ENCODE peak calls at places on chromosomes 3 and 15, in five cellular contexts. Y is IMR-90; X is CD8-positive, alpha-beta T cell; K is Peyer's patch; N is tibial artery. M is an unnamed sample.

GRCh38 chr3:153090973-153091372 is 71.1 kb upstream of the RAP2B start:
- DNase-seq in K (no peak), N (no peak), Y (no peak), X (no peak), M (no peak)

GRCh38 chr3:171491412-171491811 is 31.2 kb upstream of the TNIK start:
- DNase-seq in K (no peak), Y (peak), N (no peak), X (no peak), M (no peak)

GRCh38 chr3:81744366-81744765 is 17.1 kb downstream of the GBE1 start:
- DNase-seq in X (no peak), N (no peak), Y (peak), K (no peak), M (no peak)

GRCh38 chr15:31254431-31255175 is 72.0 kb upstream of the KLF13 start:
- DNase-seq in X (no peak), N (peak), Y (peak), K (no peak), M (peak)

GRCh38 chr3:81302045-81302444 is 459.4 kb downstream of the GBE1 start:
- DNase-seq in Y (peak), K (no peak), N (no peak), X (no peak), M (no peak)

GRCh38 chr3:125033135-125033534 is 22.7 kb downstream of the HEG1 start:
- DNase-seq in X (no peak), Y (no peak), K (no peak), N (no peak), M (no peak)

GRCh38 chr3:42652611-42653302 is 740 bp upstream of the ZBTB47 start:
- DNase-seq in Y (peak), N (peak), K (peak), X (no peak), M (peak)

GRCh38 chr3:195094211-195094921 is 176.6 kb downstream of the XXYLT1 start:
- DNase-seq in N (no peak), X (no peak), K (peak), Y (no peak), M (peak)

GRCh38 chr3:56469141-56469540 is 874 bp upstream of the ERC2 start:
- DNase-seq in K (no peak), Y (no peak), N (no peak), X (no peak), M (no peak)

GRCh38 chr3:50627407-50628051 is 10.6 kb downstream of the MAPKAPK3 start:
- DNase-seq in Y (peak), N (no peak), K (no peak), X (no peak), M (peak)

GRCh38 chr15:85639752-85640381 is 154.9 kb downstream of the KLHL25 start:
- DNase-seq in N (no peak), Y (peak), X (no peak), K (no peak), M (no peak)

GRCh38 chr3:11206316-11206715 is 52.0 kb downstream of the HRH1 start:
- DNase-seq in N (no peak), Y (no peak), X (no peak), K (no peak), M (peak)

GRCh38 chr3:179732661-179733348 is 80.0 kb downstream of the USP13 start:
- DNase-seq in Y (no peak), X (no peak), N (no peak), K (peak), M (peak)

GRCh38 chr3:198061119-198062067 is 101.4 kb downstream of the LMLN start:
- DNase-seq in K (no peak), N (no peak), Y (no peak), X (no peak), M (no peak)

GRCh38 chr3:56364665-56365064 is 103.6 kb downstream of the ERC2 start:
- DNase-seq in Y (no peak), X (no peak), K (no peak), N (no peak), M (no peak)

GRCh38 chr3:117277816-117278215 is 568.2 kb downstream of the TUSC7 start:
- DNase-seq in N (no peak), K (no peak), Y (no peak), X (no peak), M (no peak)

GRCh38 chr3:9142346-9142745 is 107.1 kb downstream of the SRGAP3 start:
- DNase-seq in K (no peak), X (no peak), Y (no peak), N (no peak), M (no peak)

GRCh38 chr3:194104041-194104751 is 31.8 kb upstream of the HES1 start:
- DNase-seq in Y (no peak), N (no peak), X (no peak), K (peak), M (no peak)

GRCh38 chr15:79453446-79453845 is 21.3 kb downstream of the MINAR1 start:
- DNase-seq in K (no peak), X (no peak), Y (no peak), N (no peak), M (no peak)

GRCh38 chr15:64686130-64686735 is 89.2 kb downstream of the RBPMS2 start:
- DNase-seq in K (no peak), Y (peak), X (no peak), N (no peak), M (no peak)

GRCh38 chr3:147793841-147794240 is 384.7 kb downstream of the ZIC1 start:
- DNase-seq in N (no peak), Y (no peak), K (no peak), X (no peak), M (no peak)

GRCh38 chr3:46380471-46381215 is 9.9 kb downstream of the CCR5 start:
- DNase-seq in Y (no peak), X (no peak), N (no peak), K (no peak), M (no peak)

GRCh38 chr15:85329561-85330421 is 50.6 kb upstream of the AKAP13 start:
- DNase-seq in X (no peak), N (peak), Y (peak), K (peak), M (no peak)

GRCh38 chr3:188198760-188199327 is 44.9 kb downstream of the LPP start:
- DNase-seq in K (no peak), Y (no peak), X (no peak), N (no peak), M (no peak)

GRCh38 chr3:188199386-188199785 is 45.4 kb downstream of the LPP start:
- DNase-seq in Y (no peak), K (no peak), X (no peak), N (no peak), M (no peak)

GRCh38 chr3:188196232-188196990 is 42.5 kb downstream of the LPP start:
- DNase-seq in X (no peak), N (no peak), K (no peak), Y (peak), M (no peak)

GRCh38 chr3:188197388-188197847 is 43.5 kb downstream of the LPP start:
- DNase-seq in X (no peak), N (no peak), Y (no peak), K (no peak), M (no peak)

GRCh38 chr3:188198001-188198400 is 44.0 kb downstream of the LPP start:
- DNase-seq in Y (no peak), K (no peak), N (no peak), X (no peak), M (no peak)
- H3K27ac ChIP-seq in Y (no peak), K (no peak), N (peak), X (no peak), M (no peak)

GRCh38 chr15:57547243-57547755 is 44.4 kb upstream of the MYZAP start:
- DNase-seq in K (no peak), N (no peak), Y (no peak), X (no peak), M (no peak)

GRCh38 chr15:57548835-57549234 is 42.9 kb upstream of the MYZAP start:
- DNase-seq in N (no peak), Y (no peak), X (no peak), K (no peak), M (no peak)

GRCh38 chr15:57548325-57548724 is 43.4 kb upstream of the MYZAP start:
- DNase-seq in N (no peak), K (no peak), X (no peak), Y (no peak), M (no peak)

GRCh38 chr15:57544840-57545239 is 46.9 kb upstream of the MYZAP start:
- DNase-seq in X (no peak), Y (no peak), K (no peak), N (no peak), M (no peak)

DNA sequence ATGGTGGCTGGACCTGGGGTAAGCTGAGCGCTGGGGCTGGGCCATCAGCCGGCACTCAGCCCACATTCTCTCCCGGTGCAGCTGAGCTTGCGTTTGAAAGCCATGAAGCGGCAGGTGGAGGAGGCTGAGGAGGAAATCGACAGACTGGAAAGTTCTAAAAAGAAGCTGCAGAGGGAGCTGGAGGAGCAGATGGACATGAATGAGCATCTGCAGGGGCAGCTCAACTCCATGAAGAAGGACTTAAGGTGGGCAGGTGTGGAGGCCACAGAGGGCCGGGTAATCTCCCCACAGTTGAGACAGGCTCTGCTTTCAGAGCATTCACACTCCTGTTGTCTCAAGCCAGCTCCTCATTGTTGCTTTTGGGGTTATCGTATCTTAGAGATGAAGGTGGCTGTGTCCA is 45.7 kb upstream of the MYZAP start:
- DNase-seq in Y (no peak), X (no peak), K (no peak), N (no peak), M (no peak)
- TF ChIP-seq CTCF in Y (no peak), X (no peak), K (no peak), N (no peak), M (no peak)

DNA sequence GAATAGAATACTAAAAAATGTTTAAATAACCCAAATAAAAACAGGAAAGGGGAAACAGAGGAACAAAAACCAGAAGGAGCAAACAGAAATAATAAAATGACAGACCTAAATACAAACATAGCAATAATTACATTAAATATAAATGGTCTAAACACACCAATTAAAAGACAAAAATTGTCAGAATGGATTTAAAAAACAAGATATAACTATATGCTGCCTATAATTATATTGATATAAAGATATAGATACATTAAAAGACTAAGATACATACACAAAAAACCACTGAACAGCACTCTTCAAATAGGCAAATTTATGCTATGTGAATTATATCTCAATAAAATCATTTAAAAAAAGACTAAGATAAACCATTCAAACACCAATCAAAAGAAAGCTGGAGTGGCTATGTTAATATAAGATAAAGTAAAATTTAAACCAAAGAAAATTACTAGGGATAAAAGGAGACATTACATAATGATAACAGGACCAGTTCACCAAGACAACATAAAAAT is 168.9 kb downstream of the SMAD6 start:
- DNase-seq in X (no peak), Y (no peak), K (no peak), N (no peak), M (no peak)
- H3K4me3 ChIP-seq in X (no peak), Y (no peak), K (no peak), N (no peak), M (no peak)

GRCh38 chr3:190360228-190360627 is 27.7 kb upstream of the CLDN16 start:
- DNase-seq in K (no peak), N (no peak), Y (no peak), X (no peak), M (no peak)

GRCh38 chr3:190359813-190360212 is 28.1 kb upstream of the CLDN16 start:
- DNase-seq in X (no peak), N (no peak), Y (no peak), K (no peak), M (no peak)

GRCh38 chr3:190361791-190362190 is 26.2 kb upstream of the CLDN16 start:
- DNase-seq in K (no peak), X (no peak), N (no peak), Y (no peak), M (no peak)

GRCh38 chr3:190356246-190356645 is 31.7 kb upstream of the CLDN16 start:
- DNase-seq in K (no peak), X (no peak), N (no peak), Y (no peak), M (no peak)

DNA sequence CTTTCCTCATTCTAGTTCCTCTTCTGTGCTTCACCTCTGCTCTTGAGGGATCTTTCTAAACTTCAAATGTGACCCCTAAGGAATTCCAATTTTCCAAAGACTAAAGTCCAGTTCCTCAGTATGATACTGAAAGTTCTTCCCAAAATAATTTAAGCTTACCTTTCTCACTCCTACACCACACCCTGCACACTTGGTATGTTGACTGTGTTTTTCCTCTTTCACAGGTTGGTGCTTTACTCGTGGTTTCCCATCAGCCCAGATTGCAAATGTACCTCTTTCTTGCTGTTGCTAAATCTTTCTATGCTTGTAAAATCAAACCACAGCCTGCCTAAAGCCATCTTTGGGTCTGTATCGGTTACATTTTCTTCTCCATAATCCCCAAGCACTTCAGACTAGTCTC is 30.5 kb upstream of the CLDN16 start:
- DNase-seq in X (no peak), N (no peak), K (no peak), Y (no peak), M (no peak)
- H3K27ac ChIP-seq in X (no peak), N (no peak), K (no peak), Y (no peak), M (no peak)